ENCODE peak calls at places on chromosomes 3 and 15, in eight cellular contexts. Y, L, C, Z, A, K, F and S are unnamed samples.

GRCh38 chr15:68517285-68517711 is 61.5 kb upstream of the CORO2B start:
- DNase-seq in L (no peak), Z (no peak), C (no peak), A (no peak), F (no peak), Y (no peak), K (no peak), S (no peak)

GRCh38 chr15:101088788-101089578 is 162.9 kb downstream of the CHSY1 start:
- DNase-seq in L (peak; percentile 69), K (peak; percentile 50), Z (peak; percentile 65), A (peak; percentile 87), Y (peak; percentile 55), F (no peak), C (peak; percentile 92), S (peak; percentile 70)

GRCh38 chr3:127573401-127573800 is 17.1 kb downstream of the TPRA1 start:
- DNase-seq in A (no peak), Y (no peak), Z (no peak), C (no peak), K (no peak), L (no peak), F (no peak), S (no peak)

GRCh38 chr15:67133738-67134576 is 68.6 kb downstream of the SMAD3 start:
- DNase-seq in Z (no peak), K (peak; percentile 79), L (no peak), C (peak; percentile 70), F (peak; percentile 70), Y (peak; percentile 59), A (peak; percentile 85), S (no peak)

GRCh38 chr15:80801891-80802680 is 22.9 kb downstream of the CEMIP start:
- DNase-seq in L (no peak), F (no peak), Y (peak; percentile 17), A (no peak), K (no peak), C (no peak), Z (no peak), S (no peak)

GRCh38 chr3:31227152-31227581 is 305.6 kb upstream of the STT3B start:
- DNase-seq in C (no peak), Z (no peak), L (no peak), A (no peak), K (no peak), Y (no peak), F (no peak), S (no peak)

GRCh38 chr3:38121451-38121831 is 15.5 kb downstream of the ACAA1 start:
- DNase-seq in L (no peak), F (no peak), A (no peak), Z (peak; percentile 17), K (no peak), C (no peak), Y (no peak), S (peak; percentile 4)

GRCh38 chr3:45647148-45647619 is 42.0 kb upstream of the SACM1L start:
- DNase-seq in L (no peak), K (peak; percentile 90), C (no peak), F (peak; percentile 65), A (no peak), Y (peak; percentile 94), Z (no peak), S (no peak)

GRCh38 chr3:82080261-82080660 is 318.8 kb upstream of the GBE1 start:
- DNase-seq in C (no peak), Z (no peak), F (no peak), K (peak; percentile 29), L (no peak), A (no peak), Y (peak; percentile 17), S (no peak)

GRCh38 chr3:118102737-118103136 is 931.9 kb downstream of the IGSF11 start:
- DNase-seq in A (no peak), K (no peak), Z (no peak), Y (no peak), L (no peak), F (no peak), C (no peak), S (no peak)

GRCh38 chr3:28924744-28925360 is 356.0 kb upstream of the RBMS3 start:
- DNase-seq in A (no peak), K (peak; percentile 15), Y (no peak), L (no peak), Z (no peak), C (no peak), F (no peak), S (no peak)

GRCh38 chr15:69579950-69580618 is 127.5 kb downstream of the RPLP1 start:
- DNase-seq in F (no peak), A (peak; percentile 87), K (no peak), Y (no peak), C (no peak), L (no peak), Z (no peak), S (no peak)

GRCh38 chr3:140176526-140176925 is 241.5 kb downstream of the CLSTN2 start:
- DNase-seq in Y (peak; percentile 14), A (no peak), C (no peak), L (no peak), F (peak; percentile 4), Z (no peak), K (no peak), S (no peak)
- TF ChIP-seq CTCF in Y (no peak), A (no peak), C (no peak), L (no peak), F (no peak), Z (no peak), K (no peak), S (no peak)

GRCh38 chr3:9408061-9408460 is 10.6 kb downstream of the SETD5 start:
- DNase-seq in K (no peak), F (no peak), Z (no peak), A (no peak), L (no peak), Y (no peak), C (no peak), S (no peak)
- TF ChIP-seq CTCF in K (no peak), F (no peak), Z (no peak), A (no peak), L (no peak), Y (no peak), C (no peak), S (no peak)

GRCh38 chr15:63436872-63437375 is 55.3 kb upstream of the CA12 start:
- DNase-seq in L (no peak), Z (peak; percentile 76), F (peak; percentile 58), Y (peak; percentile 89), C (peak; percentile 32), A (peak; percentile 87), K (peak; percentile 87), S (peak; percentile 62)
- TF ChIP-seq CTCF in L (peak; percentile 16), Z (no peak), F (no peak), Y (peak; percentile 19), C (no peak), A (no peak), K (peak; percentile 13), S (no peak)

GRCh38 chr3:167938516-167938915 is 157.2 kb downstream of the GOLIM4 start:
- DNase-seq in Y (no peak), K (no peak), A (no peak), F (no peak), Z (no peak), L (no peak), C (no peak), S (no peak)
- TF ChIP-seq CTCF in Y (no peak), K (no peak), A (no peak), F (no peak), Z (no peak), L (no peak), C (no peak), S (no peak)

DNA sequence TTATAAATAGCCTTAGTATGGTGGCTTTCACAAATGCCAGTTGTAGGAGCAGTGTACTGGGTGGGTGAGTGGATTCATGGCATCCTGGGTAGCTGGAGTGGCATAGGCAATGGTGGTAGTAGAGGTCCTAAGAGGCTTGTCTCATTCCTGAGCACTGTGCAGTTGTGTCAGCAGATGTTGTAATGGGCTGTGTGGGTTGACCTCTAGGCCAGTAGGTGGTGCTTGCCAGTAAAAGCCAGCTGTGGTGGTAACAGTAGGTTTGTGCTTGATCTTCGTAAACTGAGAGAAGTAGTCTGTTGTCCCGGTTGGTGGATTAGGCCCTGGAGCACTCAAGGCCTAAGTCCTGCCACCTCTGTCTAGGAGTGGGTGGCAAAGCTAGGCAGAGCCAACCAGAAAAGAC is 149.7 kb upstream of the SUCLG2 start:
- DNase-seq in A (no peak), L (no peak), Y (no peak), Z (no peak), K (no peak), C (no peak), F (no peak), S (no peak)
- TF ChIP-seq CTCF in A (no peak), L (no peak), Y (no peak), Z (no peak), K (no peak), C (no peak), F (no peak), S (no peak)

DNA sequence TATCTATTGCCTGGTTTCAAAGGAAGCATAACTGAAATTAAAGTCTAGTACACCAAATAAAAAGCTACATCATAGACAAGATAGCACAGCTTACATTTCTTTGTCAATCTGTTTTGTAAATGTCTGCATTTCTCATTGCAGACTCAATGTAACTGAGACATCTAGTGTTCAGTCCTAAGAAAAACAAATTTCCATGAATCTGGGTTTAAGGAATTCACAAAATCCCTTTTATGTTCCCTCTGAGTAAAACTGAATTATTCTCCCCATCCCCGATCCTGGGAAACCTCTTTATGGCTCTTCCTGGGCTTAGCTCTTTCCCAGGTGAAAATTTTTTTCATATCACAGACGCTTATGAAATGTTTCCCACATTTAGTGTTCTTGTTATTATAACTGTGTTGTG is 21.6 kb upstream of the RASA2 start:
- DNase-seq in Z (no peak), F (no peak), K (peak; percentile 51), Y (no peak), A (no peak), L (no peak), C (no peak), S (no peak)
- TF ChIP-seq CTCF in Z (peak; percentile 34), F (peak; percentile 8), K (peak; percentile 36), Y (peak; percentile 41), A (peak; percentile 7), L (peak; percentile 5), C (no peak), S (no peak)

DNA sequence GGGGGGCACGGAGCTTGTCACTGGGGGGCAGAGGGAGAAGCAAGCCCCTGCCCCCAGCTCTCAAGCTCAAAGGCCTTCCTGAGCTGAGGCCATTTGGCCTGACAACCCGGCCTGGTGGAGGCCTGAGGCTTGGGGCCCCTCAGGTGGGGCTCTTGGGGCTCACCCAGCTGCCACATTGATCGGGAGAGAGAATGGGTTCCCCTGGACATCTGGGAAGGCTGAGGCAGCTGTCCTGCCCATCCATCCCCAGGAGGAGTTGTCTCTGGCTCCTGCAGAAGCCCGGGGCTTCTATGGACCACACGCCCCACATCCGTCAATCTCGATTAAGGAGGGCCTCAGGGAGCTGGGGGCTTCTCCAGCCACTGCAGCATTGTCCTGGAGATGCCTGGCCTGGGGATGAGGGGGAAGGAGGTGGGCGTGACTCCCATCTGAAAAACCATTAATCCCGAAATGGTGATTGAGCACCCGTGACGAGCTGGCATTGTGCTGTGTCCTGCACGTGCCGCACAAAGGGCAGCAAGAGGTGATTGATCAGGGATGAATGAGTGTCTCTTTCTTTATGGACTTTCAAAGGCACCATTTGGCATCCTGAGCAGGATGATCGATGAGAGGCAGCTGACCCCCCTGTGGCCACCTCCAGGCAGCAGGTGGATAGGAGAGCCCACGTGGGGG is 17.3 kb upstream of the CRABP1 start:
- DNase-seq in Y (no peak), C (no peak), F (no peak), A (no peak), L (no peak), K (no peak), Z (no peak), S (no peak)
- TF ChIP-seq CTCF in Y (no peak), C (no peak), F (no peak), A (no peak), L (no peak), K (no peak), Z (no peak), S (no peak)

GRCh38 chr3:172333692-172334457 is 114.4 kb downstream of the GHSR start:
- DNase-seq in K (no peak), L (no peak), F (no peak), Z (no peak), Y (no peak), A (no peak), C (no peak), S (no peak)
- TF ChIP-seq CTCF in K (peak; percentile 23), L (no peak), F (peak; percentile 35), Z (no peak), Y (peak; percentile 19), A (no peak), C (no peak), S (no peak)